ENCODE peak calls at places on chromosome 3, in six cellular contexts. One of them, this sample, is unnamed.

GRCh38 chr3:150970665-150971327 is 1.7 kb downstream of the CLRN1 start:
- DNase-seq in GM04504: peak; percentile 8
- DNase-seq in fibroblast of the aortic adventitia: peak; percentile 72
- DNase-seq in AG09309: peak; percentile 10
- DNase-seq in astrocyte of the hippocampus: peak; percentile 88
- DNase-seq in NCI-H1694: no peak
- DNase-seq in this sample: no peak

GRCh38 chr3:183298708-183299153 is 45.7 kb downstream of the B3GNT5 start:
- DNase-seq in NCI-H1694: peak; percentile 88
- DNase-seq in fibroblast of the aortic adventitia: peak; percentile 88
- DNase-seq in astrocyte of the hippocampus: peak; percentile 93
- DNase-seq in GM04504: peak; percentile 65
- DNase-seq in AG09309: peak; percentile 57
- DNase-seq in this sample: no peak

GRCh38 chr3:122975163-122975923 is 52.2 kb downstream of the SEMA5B start:
- DNase-seq in astrocyte of the hippocampus: peak; percentile 90
- DNase-seq in NCI-H1694: no peak
- DNase-seq in GM04504: no peak
- DNase-seq in AG09309: peak; percentile 10
- DNase-seq in fibroblast of the aortic adventitia: peak; percentile 80
- DNase-seq in this sample: peak; percentile 50

GRCh38 chr3:133926736-133927542 is 31.3 kb upstream of the RAB6B start:
- DNase-seq in AG09309: no peak
- DNase-seq in NCI-H1694: no peak
- DNase-seq in GM04504: no peak
- DNase-seq in fibroblast of the aortic adventitia: no peak
- DNase-seq in astrocyte of the hippocampus: no peak
- DNase-seq in this sample: no peak

GRCh38 chr3:142808103-142808917 is 80.6 kb downstream of the PCOLCE2 start:
- DNase-seq in NCI-H1694: no peak
- DNase-seq in AG09309: peak; percentile 49
- DNase-seq in fibroblast of the aortic adventitia: peak; percentile 78
- DNase-seq in GM04504: peak; percentile 18
- DNase-seq in astrocyte of the hippocampus: peak; percentile 50
- DNase-seq in this sample: no peak

GRCh38 chr3:170356596-170357175 is 829 bp upstream of the SKIL start:
- DNase-seq in NCI-H1694: peak; percentile 31
- DNase-seq in AG09309: peak; percentile 37
- DNase-seq in GM04504: peak; percentile 62
- DNase-seq in fibroblast of the aortic adventitia: peak; percentile 80
- DNase-seq in astrocyte of the hippocampus: peak; percentile 98
- DNase-seq in this sample: peak; percentile 90

GRCh38 chr3:33877187-33877586 is 78.8 kb downstream of the PDCD6IP start:
- DNase-seq in astrocyte of the hippocampus: no peak
- DNase-seq in NCI-H1694: no peak
- DNase-seq in fibroblast of the aortic adventitia: no peak
- DNase-seq in AG09309: no peak
- DNase-seq in GM04504: no peak
- DNase-seq in this sample: no peak

GRCh38 chr3:187935623-187936156 is 190.4 kb upstream of the BCL6 start:
- DNase-seq in AG09309: no peak
- DNase-seq in fibroblast of the aortic adventitia: no peak
- DNase-seq in GM04504: no peak
- DNase-seq in NCI-H1694: no peak
- DNase-seq in astrocyte of the hippocampus: no peak
- DNase-seq in this sample: no peak

GRCh38 chr3:124888482-124889441 is 1.6 kb upstream of the ITGB5 start:
- DNase-seq in astrocyte of the hippocampus: no peak
- DNase-seq in AG09309: no peak
- DNase-seq in fibroblast of the aortic adventitia: no peak
- DNase-seq in NCI-H1694: no peak
- DNase-seq in GM04504: no peak
- DNase-seq in this sample: no peak

GRCh38 chr3:161695811-161696210 is 199.2 kb downstream of the OTOL1 start:
- DNase-seq in AG09309: no peak
- DNase-seq in fibroblast of the aortic adventitia: no peak
- DNase-seq in NCI-H1694: no peak
- DNase-seq in astrocyte of the hippocampus: peak; percentile 3
- DNase-seq in GM04504: no peak
- DNase-seq in this sample: no peak

GRCh38 chr3:40321818-40322217 is 12.3 kb downstream of the EIF1B start:
- DNase-seq in astrocyte of the hippocampus: no peak
- DNase-seq in NCI-H1694: no peak
- DNase-seq in GM04504: no peak
- DNase-seq in AG09309: no peak
- DNase-seq in fibroblast of the aortic adventitia: no peak
- DNase-seq in this sample: no peak

GRCh38 chr3:94811836-94812235 is 749.0 kb downstream of the NSUN3 start:
- DNase-seq in NCI-H1694: no peak
- DNase-seq in astrocyte of the hippocampus: no peak
- DNase-seq in fibroblast of the aortic adventitia: no peak
- DNase-seq in AG09309: no peak
- DNase-seq in GM04504: no peak
- DNase-seq in this sample: peak; percentile 4

GRCh38 chr3:147937341-147937740 is 528.2 kb downstream of the ZIC1 start:
- DNase-seq in GM04504: no peak
- DNase-seq in fibroblast of the aortic adventitia: no peak
- DNase-seq in NCI-H1694: no peak
- DNase-seq in astrocyte of the hippocampus: peak; percentile 20
- DNase-seq in AG09309: no peak
- DNase-seq in this sample: no peak

GRCh38 chr3:130915567-130916292 is 21.8 kb downstream of the ATP2C1 start:
- DNase-seq in NCI-H1694: no peak
- DNase-seq in AG09309: no peak
- DNase-seq in GM04504: no peak
- DNase-seq in astrocyte of the hippocampus: no peak
- DNase-seq in fibroblast of the aortic adventitia: no peak
- DNase-seq in this sample: no peak

GRCh38 chr3:79364784-79365183 is 403.0 kb downstream of the ROBO1 start:
- DNase-seq in astrocyte of the hippocampus: no peak
- DNase-seq in fibroblast of the aortic adventitia: no peak
- DNase-seq in NCI-H1694: no peak
- DNase-seq in GM04504: no peak
- DNase-seq in AG09309: no peak
- DNase-seq in this sample: no peak

GRCh38 chr3:172289583-172289982 is 158.7 kb downstream of the GHSR start:
- DNase-seq in NCI-H1694: no peak
- DNase-seq in fibroblast of the aortic adventitia: no peak
- DNase-seq in astrocyte of the hippocampus: no peak
- DNase-seq in GM04504: no peak
- DNase-seq in AG09309: no peak
- DNase-seq in this sample: no peak

GRCh38 chr3:148131990-148132638 is 565.6 kb upstream of the AGTR1 start:
- DNase-seq in fibroblast of the aortic adventitia: no peak
- DNase-seq in AG09309: no peak
- DNase-seq in astrocyte of the hippocampus: no peak
- DNase-seq in NCI-H1694: no peak
- DNase-seq in GM04504: no peak
- DNase-seq in this sample: no peak

GRCh38 chr3:141530133-141530768 is 43.4 kb downstream of the RASA2 start:
- DNase-seq in fibroblast of the aortic adventitia: peak; percentile 82
- DNase-seq in NCI-H1694: no peak
- DNase-seq in GM04504: peak; percentile 61
- DNase-seq in astrocyte of the hippocampus: peak; percentile 16
- DNase-seq in AG09309: peak; percentile 61
- DNase-seq in this sample: no peak

GRCh38 chr3:170712336-170712735 is 126.5 kb upstream of the SLC7A14 start:
- DNase-seq in astrocyte of the hippocampus: no peak
- DNase-seq in AG09309: no peak
- DNase-seq in fibroblast of the aortic adventitia: peak; percentile 66
- DNase-seq in GM04504: no peak
- DNase-seq in NCI-H1694: no peak
- DNase-seq in this sample: no peak

This sample was measured in NCI-H1105 treated with DMSO at 0.1 percent for 48 hours.